ENCODE peak calls at places on chromosomes 12 and 14, in six cellular contexts. J is heart right ventricle, I is fibroblast of the aortic adventitia, D is tibial nerve, P is endothelial cell, X is AG04450. C is an unnamed sample.
A peak's percentile ranks its signal among the peaks of the same experiment; 100 is the strongest.

GRCh38 chr12:62434504-62435336 is 31.9 kb upstream of the MON2 start:
- DNase-seq in J (no peak), I (no peak), D (no peak), P (no peak), X (no peak), C (no peak)

GRCh38 chr12:2113501-2113912 is 60.7 kb downstream of the CACNA1C start:
- DNase-seq in J (peak; percentile 75), I (no peak), D (no peak), P (no peak), X (no peak), C (no peak)

GRCh38 chr14:91059576-91060471 is 617 bp downstream of the RPS6KA5 start:
- DNase-seq in J (peak; percentile 33), I (peak; percentile 15), D (peak; percentile 19), P (peak; percentile 74), X (no peak), C (peak; percentile 7)

GRCh38 chr14:20631023-20631820 is 10.3 kb downstream of the OR6S1 start:
- DNase-seq in J (no peak), I (peak; percentile 76), D (no peak), P (peak; percentile 66), X (peak; percentile 27), C (peak; percentile 70)

GRCh38 chr14:68199465-68200145 is 380.0 kb downstream of the RAD51B start:
- DNase-seq in J (peak; percentile 16), I (peak; percentile 82), D (no peak), P (peak; percentile 8), X (no peak), C (peak; percentile 79)

GRCh38 chr14:50560929-50561280 is 960 bp downstream of the ATL1 start:
- DNase-seq in J (peak; percentile 81), I (peak; percentile 59), D (peak; percentile 81), P (peak; percentile 26), X (peak; percentile 36), C (peak; percentile 58)

GRCh38 chr12:116604883-116605641 is 45.9 kb downstream of the MAP1LC3B2 start:
- DNase-seq in J (no peak), I (peak; percentile 39), D (no peak), P (no peak), X (no peak), C (no peak)

GRCh38 chr12:67367843-67368242 is 98.7 kb downstream of the CAND1 start:
- DNase-seq in J (no peak), I (no peak), D (no peak), P (no peak), X (no peak), C (peak; percentile 28)

GRCh38 chr12:102174117-102174516 is 23.5 kb downstream of the PMCH start:
- DNase-seq in J (no peak), I (no peak), D (no peak), P (no peak), X (no peak), C (no peak)

GRCh38 chr14:21070610-21071224 is 613 bp downstream of the ARHGEF40 start:
- DNase-seq in J (peak; percentile 63), I (peak; percentile 45), D (no peak), P (peak; percentile 51), X (no peak), C (peak; percentile 48)

GRCh38 chr14:72479471-72479931 is 414.4 kb downstream of the DPF3 start:
- DNase-seq in J (no peak), I (no peak), D (no peak), P (no peak), X (no peak), C (peak; percentile 48)

GRCh38 chr14:95514131-95515079 is 2.0 kb downstream of the SYNE3 start:
- DNase-seq in J (no peak), I (no peak), D (no peak), P (no peak), X (no peak), C (no peak)

GRCh38 chr12:8687846-8688601 is 9.8 kb upstream of the RIMKLB start:
- DNase-seq in J (no peak), I (peak; percentile 95), D (no peak), P (peak; percentile 41), X (peak; percentile 55), C (peak; percentile 93)

GRCh38 chr12:19833775-19834501 is 394.6 kb downstream of the AEBP2 start:
- DNase-seq in J (no peak), I (peak; percentile 96), D (no peak), P (no peak), X (no peak), C (peak; percentile 86)

GRCh38 chr14:64549805-64550538 is at the start of gene PPP1R36:
- DNase-seq in J (peak; percentile 61), I (no peak), D (no peak), P (peak; percentile 33), X (no peak), C (no peak)

GRCh38 chr12:2794261-2794735 is 472 bp upstream of the FKBP4 start:
- DNase-seq in J (no peak), I (no peak), D (no peak), P (no peak), X (no peak), C (no peak)

GRCh38 chr14:21997300-21997699 is 323.7 kb upstream of the OR4E1 start:
- DNase-seq in J (no peak), I (no peak), D (no peak), P (peak; percentile 22), X (no peak), C (peak; percentile 19)

GRCh38 chr12:6390084-6390799 is 6.3 kb downstream of the LTBR start:
- DNase-seq in J (no peak), I (no peak), D (no peak), P (no peak), X (no peak), C (no peak)

GRCh38 chr14:51398898-51399297 is 158.9 kb downstream of the TMX1 start:
- DNase-seq in J (no peak), I (peak; percentile 95), D (no peak), P (no peak), X (peak; percentile 52), C (peak; percentile 79)

GRCh38 chr14:29663281-29663801 is 264.3 kb downstream of the PRKD1 start:
- DNase-seq in J (no peak), I (peak; percentile 11), D (no peak), P (no peak), X (no peak), C (peak; percentile 73)

GRCh38 chr12:22692964-22693555 is 68.1 kb downstream of the ETNK1 start:
- DNase-seq in J (no peak), I (no peak), D (no peak), P (no peak), X (no peak), C (no peak)

GRCh38 chr12:131711551-131712205 is 788 bp downstream of the SFSWAP start:
- DNase-seq in J (no peak), I (no peak), D (no peak), P (peak; percentile 11), X (no peak), C (peak; percentile 5)

GRCh38 chr12:19120795-19121194 is 8.7 kb upstream of the PLEKHA5 start:
- DNase-seq in J (no peak), I (no peak), D (no peak), P (no peak), X (no peak), C (no peak)

GRCh38 chr14:92173668-92174067 is 51.9 kb downstream of the CPSF2 start:
- DNase-seq in J (no peak), I (no peak), D (no peak), P (no peak), X (no peak), C (peak; percentile 25)

GRCh38 chr12:103908246-103908541 is 22.0 kb upstream of the HSP90B1 start:
- DNase-seq in J (no peak), I (no peak), D (no peak), P (no peak), X (no peak), C (no peak)

GRCh38 chr12:95951515-95951914 is 8.4 kb downstream of the AMDHD1 start:
- DNase-seq in J (no peak), I (no peak), D (no peak), P (no peak), X (no peak), C (no peak)

GRCh38 chr12:48903363-48903981 is 21.8 kb downstream of the FKBP11 start:
- DNase-seq in J (no peak), I (peak; percentile 21), D (no peak), P (no peak), X (no peak), C (peak; percentile 62)

GRCh38 chr12:50572275-50572674 is 67.5 kb downstream of the DIP2B start:
- DNase-seq in J (no peak), I (peak; percentile 96), D (no peak), P (no peak), X (peak; percentile 73), C (peak; percentile 94)

GRCh38 chr12:72036393-72036792 is 97.7 kb downstream of the TPH2 start:
- DNase-seq in J (no peak), I (no peak), D (no peak), P (no peak), X (no peak), C (no peak)
- TF ChIP-seq CTCF in J (no peak), I (no peak), D (no peak), P (no peak), X (no peak), C (no peak)

DNA sequence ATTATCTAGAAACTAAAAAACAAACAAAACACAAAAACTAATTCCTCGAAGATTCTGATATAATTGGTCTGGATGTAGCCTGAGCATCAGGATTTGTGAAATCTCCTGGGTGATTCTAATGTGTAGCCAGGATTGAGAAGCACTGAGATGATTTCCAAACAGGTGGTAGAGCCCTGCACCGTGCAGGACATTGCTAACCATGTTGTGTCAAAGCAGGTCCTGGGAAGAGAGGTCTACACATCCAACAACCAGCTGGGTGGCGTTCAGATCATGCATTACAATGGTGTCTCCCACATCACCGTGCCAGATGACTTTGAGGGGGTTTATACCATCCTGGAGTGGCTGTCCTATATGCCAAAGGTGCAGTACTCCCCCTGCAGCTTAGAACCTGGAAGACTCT is 56.3 kb downstream of the FOXN4 start:
- DNase-seq in J (no peak), I (no peak), D (no peak), P (no peak), X (no peak), C (no peak)
- TF ChIP-seq CTCF in J (no peak), I (no peak), D (no peak), P (no peak), X (no peak), C (no peak)

DNA sequence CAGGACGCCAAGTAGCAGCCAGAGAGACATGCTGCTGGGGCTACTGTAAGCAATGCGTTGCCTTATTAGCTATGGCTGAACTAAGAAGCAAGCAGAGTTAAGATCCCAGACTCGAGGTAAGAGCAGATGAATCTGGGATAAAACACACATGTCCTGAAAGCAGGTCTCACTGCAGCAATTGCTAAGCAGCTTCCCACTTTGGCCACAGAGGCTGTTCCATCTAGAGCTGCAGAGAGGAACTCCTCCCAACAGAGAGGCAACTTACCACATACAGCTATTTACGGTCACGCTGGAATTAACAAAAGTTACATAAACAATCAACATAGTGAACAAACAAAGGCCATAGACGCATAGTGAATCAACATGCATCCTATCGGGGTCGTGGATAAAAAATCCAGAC is 90.2 kb downstream of the KSR2 start:
- DNase-seq in J (no peak), I (no peak), D (no peak), P (no peak), X (no peak), C (no peak)
- TF ChIP-seq CTCF in J (no peak), I (no peak), D (no peak), P (no peak), X (no peak), C (no peak)

DNA sequence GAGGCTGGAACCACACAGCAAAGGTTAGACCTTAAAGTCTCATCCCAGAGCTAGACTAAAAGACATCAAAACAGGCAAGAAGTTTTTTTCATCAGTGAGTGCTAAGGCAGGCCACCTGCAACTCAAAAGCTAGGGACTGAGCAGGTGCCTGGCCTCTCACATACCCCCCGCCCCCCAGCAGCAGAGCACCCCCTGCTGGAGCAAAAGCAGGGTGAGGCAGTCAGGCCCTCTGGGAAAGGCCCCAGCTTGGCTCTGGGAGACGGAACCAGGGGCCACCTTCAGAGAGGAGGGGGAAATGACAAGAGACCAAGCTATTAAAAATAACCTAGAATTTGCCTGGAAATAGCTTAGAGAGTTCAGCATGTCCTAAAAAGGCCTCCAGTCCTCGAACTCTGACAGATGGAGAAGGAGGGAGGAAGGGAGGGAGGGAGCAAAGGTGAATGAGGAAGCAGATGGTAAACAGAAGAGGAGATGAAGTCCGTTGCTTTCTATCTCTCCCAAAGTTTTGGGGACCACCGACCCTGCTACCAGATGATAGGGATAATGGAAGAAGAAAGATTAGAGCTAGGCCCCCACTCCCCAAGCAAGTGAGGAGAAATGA is 1.8 kb downstream of the ITGA7 start:
- DNase-seq in J (peak; percentile 46), I (no peak), D (no peak), P (peak; percentile 40), X (no peak), C (no peak)
- TF ChIP-seq CTCF in J (peak; percentile 65), I (peak; percentile 34), D (peak; percentile 35), P (peak; percentile 47), X (peak; percentile 41), C (peak; percentile 41)

C was measured in choroid plexus epithelial cell.